ENCODE peak calls at places on chromosomes 4 and X, in eight cellular contexts. S is IMR-90, R is astrocyte, L is mammary epithelial cell, M is A549, F is H9, A is neuronal stem cell, P is H1. Z is an unnamed sample.

GRCh38 chrX:85996555-85996954 is 50.8 kb downstream of the CHM start:
- DNase-seq in S (no peak), R (no peak), L (no peak), M (no peak), F (no peak), A (no peak), P (no peak), Z (no peak)

GRCh38 chr4:88110826-88111225 is 47.6 kb downstream of the ABCG2 start:
- DNase-seq in S (no peak), R (peak; percentile 13), L (peak; percentile 43), M (no peak), F (no peak), A (no peak), P (no peak), Z (peak; percentile 31)

GRCh38 chr4:149959391-149959790 is 118.9 kb upstream of the DCLK2 start:
- DNase-seq in S (peak; percentile 19), R (no peak), L (no peak), M (no peak), F (no peak), A (no peak), P (no peak), Z (no peak)

GRCh38 chr4:5033266-5033945 is 14.1 kb upstream of the CYTL1 start:
- DNase-seq in S (no peak), R (peak; percentile 33), L (no peak), M (no peak), F (no peak), A (no peak), P (no peak), Z (peak; percentile 88)

GRCh38 chrX:71923516-71923915 is 12.9 kb downstream of the NHSL2 start:
- DNase-seq in S (no peak), R (no peak), L (no peak), M (no peak), F (no peak), A (no peak), P (no peak), Z (no peak)

GRCh38 chr4:186627226-186627865 is 72.0 kb upstream of the MTNR1A start:
- DNase-seq in S (peak; percentile 52), R (peak; percentile 40), L (peak; percentile 65), M (no peak), F (no peak), A (no peak), P (no peak), Z (no peak)

GRCh38 chr4:11028334-11028733 is 343.8 kb upstream of the CLNK start:
- DNase-seq in S (no peak), R (no peak), L (no peak), M (no peak), F (no peak), A (no peak), P (no peak), Z (no peak)

GRCh38 chr4:65924843-65925242 is 254.6 kb upstream of the EPHA5 start:
- DNase-seq in S (no peak), R (no peak), L (no peak), M (no peak), F (no peak), A (no peak), P (no peak), Z (no peak)

GRCh38 chr4:71188197-71188625 is 150.6 kb upstream of the SLC4A4 start:
- DNase-seq in S (no peak), R (no peak), L (no peak), M (no peak), F (peak; percentile 46), A (peak; percentile 8), P (no peak), Z (no peak)

GRCh38 chrX:112826020-112826419 is 14.6 kb downstream of the AMOT start:
- DNase-seq in S (peak; percentile 49), R (peak; percentile 41), L (no peak), M (no peak), F (no peak), A (no peak), P (no peak), Z (no peak)

GRCh38 chr4:7650606-7651400 is 216.1 kb upstream of the PSAPL1 start:
- DNase-seq in S (no peak), R (peak; percentile 57), L (peak; percentile 25), M (no peak), F (peak; percentile 85), A (peak; percentile 41), P (peak; percentile 83), Z (no peak)

GRCh38 chr4:113141901-113142346 is 92.5 kb downstream of the ANK2 start:
- DNase-seq in S (peak; percentile 43), R (peak; percentile 91), L (peak; percentile 54), M (no peak), F (no peak), A (no peak), P (no peak), Z (no peak)

GRCh38 chr4:69071286-69071685 is 25.0 kb upstream of the UGT2B7 start:
- DNase-seq in S (no peak), R (no peak), L (no peak), M (no peak), F (no peak), A (no peak), P (no peak), Z (no peak)

GRCh38 chr4:151676301-151676700 is 84.5 kb downstream of the GATB start:
- DNase-seq in S (peak; percentile 94), R (peak; percentile 83), L (peak; percentile 88), M (no peak), F (no peak), A (no peak), P (no peak), Z (peak; percentile 41)
- H3K4me2 ChIP-seq in S (no peak overlapping the region), R (peak overlapping the region; percentile 49), L (no peak overlapping the region), M (no peak overlapping the region), F (no peak overlapping the region), A (no peak overlapping the region), P (no peak overlapping the region), Z (no peak overlapping the region)

GRCh38 chr4:101831816-101832215 is 41.3 kb downstream of the BANK1 start:
- DNase-seq in S (no peak), R (no peak), L (no peak), M (no peak), F (no peak), A (no peak), P (no peak), Z (no peak)

GRCh38 chr4:101835121-101835904 is 44.8 kb downstream of the BANK1 start:
- DNase-seq in S (peak; percentile 31), R (peak; percentile 48), L (peak; percentile 64), M (peak; percentile 23), F (no peak), A (no peak), P (no peak), Z (peak; percentile 19)

DNA sequence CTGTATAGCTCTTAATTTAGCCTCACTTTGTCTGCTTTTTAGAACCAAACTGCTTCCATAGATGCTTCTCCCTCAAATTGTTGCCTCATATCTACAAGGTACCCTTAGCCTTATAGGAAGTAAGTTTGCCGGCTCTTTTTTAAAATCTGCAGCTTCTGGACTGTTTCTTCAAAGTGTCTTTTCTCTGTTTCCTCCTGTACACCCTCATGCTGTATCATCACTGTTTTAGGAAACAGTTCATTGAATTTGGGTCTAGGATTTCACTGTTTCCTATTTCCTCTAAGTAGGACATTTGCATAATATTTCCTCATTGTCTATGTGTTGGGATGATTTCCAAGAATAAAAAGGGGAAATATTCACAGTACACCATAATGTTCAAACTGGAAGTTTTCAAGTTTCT is 42.9 kb downstream of the BANK1 start:
- DNase-seq in S (no peak), R (no peak), L (no peak), M (no peak), F (no peak), A (no peak), P (no peak), Z (no peak)
- H3K4me2 ChIP-seq in S (no peak overlapping the region), R (no peak overlapping the region), L (no peak overlapping the region), M (no peak overlapping the region), F (no peak overlapping the region), A (no peak overlapping the region), P (no peak overlapping the region), Z (no peak overlapping the region)

GRCh38 chrX:103686199-103687072 is at the start of gene MORF4L2:
- DNase-seq in S (peak; percentile 99), R (peak; percentile 99), L (peak; percentile 97), M (peak; percentile 81), F (peak; percentile 99), A (peak; percentile 89), P (peak; percentile 62), Z (peak; percentile 98)

GRCh38 chrX:103687073-103687695 is 685 bp upstream of the MORF4L2 start:
- DNase-seq in S (peak; percentile 76), R (peak; percentile 67), L (no peak), M (peak; percentile 34), F (peak; percentile 82), A (peak; percentile 62), P (peak; percentile 60), Z (no peak)

GRCh38 chrX:103687696-103688191 is 1.2 kb upstream of the MORF4L2 start:
- DNase-seq in S (peak; percentile 73), R (peak; percentile 61), L (peak; percentile 62), M (peak; percentile 41), F (peak; percentile 84), A (peak; percentile 63), P (peak; percentile 68), Z (peak; percentile 79)

GRCh38 chrX:103691059-103691458 is 4.6 kb upstream of the MORF4L2 start:
- DNase-seq in S (no peak), R (no peak), L (no peak), M (no peak), F (no peak), A (no peak), P (no peak), Z (no peak)

GRCh38 chrX:103688949-103689348 is 2.5 kb upstream of the MORF4L2 start:
- DNase-seq in S (peak; percentile 44), R (peak; percentile 8), L (peak; percentile 30), M (peak; percentile 13), F (no peak), A (no peak), P (no peak), Z (peak; percentile 29)
- H3K4me2 ChIP-seq in S (no peak overlapping the region), R (peak overlapping the region; percentile 95), L (no peak overlapping the region), M (no peak overlapping the region), F (no peak overlapping the region), A (no peak overlapping the region), P (no peak overlapping the region), Z (peak overlapping the region; percentile 81)

GRCh38 chr4:158903079-158903456 is 134.2 kb downstream of the FNIP2 start:
- DNase-seq in S (no peak), R (no peak), L (no peak), M (no peak), F (no peak), A (no peak), P (no peak), Z (no peak)
- H3K4me2 ChIP-seq in S (no peak overlapping the region), R (peak overlapping the region; percentile 50), L (no peak overlapping the region), M (peak overlapping the region; percentile 63), F (no peak overlapping the region), A (no peak overlapping the region), P (no peak overlapping the region), Z (no peak overlapping the region)

Z was measured in endothelial cell of umbilical vein.